ENCODE peak calls at places on chromosomes 3 and 15, in seven cellular contexts. C is GM23338, E is choroid plexus epithelial cell, A is astrocyte of the spinal cord, T is A673, N is AG09309, O is tibial artery. U is an unnamed sample.

GRCh38 chr3:13519392-13519791 is 29.5 kb upstream of the FBLN2 start:
- DNase-seq in T (no peak), N (no peak), O (no peak), C (peak), A (no peak), E (no peak), U (peak)

GRCh38 chr3:118907909-118908308 is 126.7 kb downstream of the IGSF11 start:
- DNase-seq in T (no peak), N (no peak), O (no peak), A (no peak), C (peak), E (no peak), U (peak)

GRCh38 chr3:121295966-121296365 is 249.8 kb downstream of the POLQ start:
- DNase-seq in N (no peak), C (no peak), E (peak), A (no peak), T (no peak), O (no peak), U (no peak)

GRCh38 chr15:86935841-86936240 is 856.2 kb downstream of the AGBL1 start:
- DNase-seq in C (peak), N (no peak), A (no peak), T (no peak), E (no peak), O (no peak), U (peak)

GRCh38 chr3:147113293-147114045 is 292.9 kb downstream of the ZIC4 start:
- DNase-seq in A (peak), C (no peak), T (peak), E (peak), O (no peak), N (peak), U (no peak)

GRCh38 chr3:46466871-46467403 is 2.2 kb upstream of the LTF start:
- DNase-seq in C (no peak), N (no peak), O (no peak), E (no peak), A (no peak), T (no peak), U (no peak)

GRCh38 chr3:52346623-52347530 is 30.8 kb downstream of the DNAH1 start:
- DNase-seq in E (peak), A (peak), N (peak), O (no peak), T (no peak), C (no peak), U (no peak)

GRCh38 chr3:197690754-197691153 is 46.0 kb downstream of the RUBCN start:
- DNase-seq in O (no peak), C (no peak), A (no peak), T (no peak), N (no peak), E (no peak), U (no peak)

GRCh38 chr3:159169828-159170227 is 368.0 kb downstream of the MFSD1 start:
- DNase-seq in C (no peak), T (no peak), O (no peak), E (peak), N (peak), A (peak), U (no peak)

GRCh38 chr3:81382470-81382869 is 379.0 kb downstream of the GBE1 start:
- DNase-seq in E (no peak), C (no peak), T (no peak), O (no peak), A (no peak), N (no peak), U (no peak)

GRCh38 chr3:51970606-51971300 is 3.1 kb downstream of the ABHD14B start:
- DNase-seq in N (no peak), T (no peak), E (no peak), C (no peak), O (no peak), A (no peak), U (no peak)

GRCh38 chr3:134377896-134378295 is 3.6 kb upstream of the AMOTL2 start:
- DNase-seq in N (no peak), T (no peak), E (no peak), C (no peak), O (no peak), A (no peak), U (no peak)

GRCh38 chr3:15272431-15273196 is 59.8 kb downstream of the SH3BP5 start:
- DNase-seq in N (no peak), O (no peak), E (no peak), A (no peak), C (peak), T (no peak), U (peak)

GRCh38 chr15:42549052-42549491 is 434 bp downstream of the HAUS2 start:
- DNase-seq in C (peak), N (no peak), O (no peak), T (peak), E (peak), A (no peak), U (no peak)

GRCh38 chr3:80519436-80519835 is 751.6 kb upstream of the ROBO1 start:
- DNase-seq in C (no peak), O (no peak), N (no peak), T (no peak), A (no peak), E (no peak), U (no peak)

GRCh38 chr3:131338948-131339640 is 42.5 kb upstream of the NUDT16 start:
- DNase-seq in E (peak), A (peak), O (no peak), T (no peak), N (no peak), C (no peak), U (no peak)

GRCh38 chr15:66007663-66008262 is 138.5 kb downstream of the RAB11A start:
- DNase-seq in A (no peak), N (no peak), O (no peak), T (no peak), E (no peak), C (peak), U (no peak)

GRCh38 chr3:188390347-188390718 is 236.4 kb downstream of the LPP start:
- DNase-seq in A (no peak), T (no peak), N (no peak), C (no peak), O (no peak), E (no peak), U (no peak)
- H3K4me3 ChIP-seq in A (no peak), T (no peak), N (no peak), C (no peak), O (no peak), E (no peak), U (no peak)

DNA sequence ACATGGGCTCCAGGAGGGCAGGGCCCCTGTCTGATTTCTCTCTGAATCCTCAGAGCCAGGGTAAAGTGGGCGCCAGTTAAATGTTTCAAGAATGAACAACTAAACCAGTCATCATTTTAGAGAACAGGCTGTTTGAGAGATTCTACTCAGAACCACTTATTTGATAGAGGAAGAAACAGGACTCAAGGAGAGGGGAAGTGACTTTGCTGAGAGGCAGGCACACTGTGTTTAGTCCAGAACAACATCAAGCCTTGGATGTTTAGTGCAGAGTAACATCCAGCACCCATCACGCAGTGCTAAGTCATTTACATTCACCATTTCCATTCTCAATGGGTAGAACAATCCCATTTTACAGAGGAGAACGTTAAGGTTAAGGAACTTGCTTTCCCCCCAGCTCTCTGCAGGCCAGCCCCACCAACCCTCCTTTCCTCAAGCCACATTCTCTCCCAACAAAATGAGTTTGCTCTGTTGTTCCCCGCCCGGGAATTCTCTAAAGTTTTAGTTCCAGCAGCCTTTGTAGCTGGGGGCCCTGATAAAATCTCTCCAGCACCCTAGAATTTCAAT is 1.1 kb downstream of the NMNAT3 start:
- DNase-seq in A (no peak), N (no peak), T (no peak), E (no peak), O (no peak), C (no peak), U (no peak)
- H3K4me3 ChIP-seq in A (no peak), N (no peak), T (peak), E (no peak), O (peak), C (peak), U (no peak)

GRCh38 chr15:74367296-74367854 is at the start of gene CYP11A1:
- DNase-seq in O (no peak), A (no peak), N (no peak), C (no peak), E (no peak), T (no peak), U (peak)

GRCh38 chr15:74368121-74368520 is 675 bp upstream of the CYP11A1 start:
- DNase-seq in C (no peak), T (no peak), N (no peak), A (no peak), O (no peak), E (no peak), U (peak)

GRCh38 chr15:74362482-74362881 is 5.0 kb downstream of the CYP11A1 start:
- DNase-seq in C (no peak), T (no peak), N (no peak), A (no peak), O (no peak), E (no peak), U (no peak)

GRCh38 chr15:74365619-74366445 is 1.6 kb downstream of the CYP11A1 start:
- DNase-seq in N (no peak), A (peak), O (peak), C (peak), T (no peak), E (peak), U (peak)

GRCh38 chr15:74364936-74365618 is 2.4 kb downstream of the CYP11A1 start:
- DNase-seq in C (peak), O (no peak), T (no peak), A (no peak), N (no peak), E (no peak), U (peak)
- H3K4me3 ChIP-seq in C (peak), O (peak), T (no peak), A (peak), N (peak), E (peak), U (peak)

GRCh38 chr3:94525039-94525438 is 462.2 kb downstream of the NSUN3 start:
- DNase-seq in O (no peak), N (no peak), A (no peak), T (peak), C (peak), E (peak), U (no peak)
- H3K4me3 ChIP-seq in O (no peak), N (no peak), A (no peak), T (no peak), C (no peak), E (no peak), U (no peak)

DNA sequence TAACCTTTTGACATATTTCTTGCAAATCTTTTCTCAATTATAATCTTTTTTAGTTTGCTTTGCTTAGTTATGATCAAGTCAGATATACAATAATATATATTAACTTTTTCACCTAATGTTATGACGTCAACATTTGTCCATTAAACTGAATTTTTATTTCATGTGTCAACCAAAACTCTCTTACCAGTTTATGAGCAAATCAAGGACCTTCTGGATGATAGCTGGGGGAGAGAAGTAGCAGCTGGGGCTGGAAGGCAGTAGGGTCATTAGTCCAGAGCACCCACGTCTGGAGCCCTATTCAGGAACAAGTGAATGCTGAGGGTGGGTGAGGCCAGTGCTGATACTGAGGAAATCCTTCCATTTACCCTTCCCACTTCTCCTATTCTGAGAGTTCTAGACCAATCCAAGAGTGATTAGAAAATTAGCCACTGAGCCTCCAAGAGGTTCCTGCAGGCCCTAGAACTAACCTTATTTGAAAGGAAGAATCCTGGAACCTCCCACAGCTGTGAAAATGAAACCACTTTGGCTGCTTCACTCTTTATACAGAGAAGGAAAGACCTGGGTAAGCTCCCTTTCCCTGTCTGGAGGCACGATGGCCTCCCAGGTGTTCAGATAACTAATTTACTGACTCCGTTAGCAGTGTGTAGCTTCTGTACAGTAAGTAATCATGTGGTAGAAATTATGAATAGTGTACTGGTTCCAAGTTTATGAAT is 46.2 kb upstream of the VILL start:
- DNase-seq in N (no peak), A (no peak), C (no peak), O (no peak), T (no peak), E (peak), U (no peak)
- H3K4me3 ChIP-seq in N (no peak), A (no peak), C (no peak), O (no peak), T (no peak), E (no peak), U (no peak)